ENCODE peak calls at places on chromosome X, in four cellular contexts. N, H, G and W are unnamed samples.

GRCh38 chrX:47497274-47497673 is 14.3 kb upstream of the ZNF41 start:
- DNase-seq in N (no peak), H (no peak), G (peak), W (no peak)

GRCh38 chrX:131827935-131828334 is 195.2 kb upstream of the STK26 start:
- DNase-seq in N (no peak), H (no peak), G (peak), W (no peak)

GRCh38 chrX:13005671-13006473 is 31.0 kb downstream of the TMSB4X start:
- DNase-seq in N (no peak), H (no peak), G (peak), W (no peak)

GRCh38 chrX:46165411-46165810 is 379.8 kb downstream of the ZNF674 start:
- DNase-seq in N (no peak), H (no peak), G (peak), W (peak)

GRCh38 chrX:71171110-71171801 is 26.6 kb downstream of the NLGN3 start:
- DNase-seq in N (no peak), H (peak), G (no peak), W (no peak)

GRCh38 chrX:10117301-10117700 is 39.5 kb upstream of the CLCN4 start:
- DNase-seq in N (no peak), H (no peak), G (no peak), W (no peak)

GRCh38 chrX:55026143-55026542 is 4.6 kb downstream of the ALAS2 start:
- DNase-seq in N (no peak), H (no peak), G (peak), W (no peak)

GRCh38 chrX:11040405-11040804 is 70.7 kb upstream of the HCCS start:
- DNase-seq in N (no peak), H (no peak), G (no peak), W (no peak)

GRCh38 chrX:2928583-2929434 is at the start of gene ARSD:
- DNase-seq in N (peak), H (peak), G (peak), W (peak)

GRCh38 chrX:151985955-151986354 is 11.5 kb upstream of the GABRE start:
- DNase-seq in N (no peak), H (no peak), G (peak), W (no peak)

GRCh38 chrX:112233164-112233563 is 150.6 kb upstream of the TRPC5 start:
- DNase-seq in N (no peak), H (no peak), G (no peak), W (no peak)

GRCh38 chrX:10615931-10616780 is 4.2 kb downstream of the MID1 start:
- DNase-seq in N (no peak), H (no peak), G (peak), W (no peak)

GRCh38 chrX:74423289-74423985 is 2.1 kb downstream of the SLC16A2 start:
- DNase-seq in N (no peak), H (no peak), G (peak), W (no peak)

GRCh38 chrX:73446831-73447230 is at the start of gene CDX4:
- DNase-seq in N (no peak), H (no peak), G (no peak), W (no peak)

GRCh38 chrX:44889824-44890223 is 16.8 kb downstream of the KDM6A start:
- DNase-seq in N (no peak), H (no peak), G (no peak), W (no peak)

GRCh38 chrX:48068096-48068887 is 3.1 kb downstream of the ZNF630 start:
- DNase-seq in N (no peak), H (no peak), G (no peak), W (no peak)

GRCh38 chrX:26262121-26262523 is 46.2 kb downstream of the MAGEB5 start:
- DNase-seq in N (no peak), H (no peak), G (no peak), W (peak)

GRCh38 chrX:102345916-102346315 is 93.9 kb downstream of the NXF2B start:
- DNase-seq in N (no peak), H (peak), G (peak), W (no peak)

GRCh38 chrX:54978448-54978847 is 15.5 kb downstream of the PFKFB1 start:
- DNase-seq in N (no peak), H (no peak), G (no peak), W (no peak)

GRCh38 chrX:104098151-104098808 is 14.0 kb upstream of the ZCCHC18 start:
- DNase-seq in N (no peak), H (no peak), G (peak), W (peak)

DNA sequence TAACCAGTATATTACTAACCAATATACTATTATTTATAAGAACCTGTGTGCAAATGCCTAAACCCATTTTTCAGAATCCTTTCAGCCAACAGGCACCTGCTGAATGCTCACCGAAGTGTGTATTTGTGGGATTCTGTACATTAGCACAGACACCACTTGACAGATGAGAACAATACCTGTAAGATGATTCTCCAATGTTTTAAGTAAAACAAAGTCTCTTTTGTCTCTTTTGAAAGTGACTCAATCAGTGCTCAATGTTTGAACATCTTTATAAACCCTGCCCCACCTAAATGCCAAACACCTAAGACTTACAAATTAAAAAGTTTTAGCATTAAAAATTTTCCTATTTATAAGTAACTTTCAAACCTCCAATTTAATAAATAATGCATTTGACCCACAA is 763 bp downstream of the ASB9 start:
- DNase-seq in N (no peak), H (no peak), G (no peak), W (no peak)
- H3K4me3 ChIP-seq in N (no peak), H (no peak), G (no peak), W (no peak)

GRCh38 chrX:150984164-150984824 is 1.2 kb downstream of the HMGB3 start:
- DNase-seq in N (peak), H (no peak), G (peak), W (no peak)

GRCh38 chrX:150982235-150982785 is 825 bp upstream of the HMGB3 start:
- DNase-seq in N (no peak), H (no peak), G (peak), W (no peak)

GRCh38 chrX:150980711-150981110 is 2.4 kb upstream of the HMGB3 start:
- DNase-seq in N (no peak), H (no peak), G (no peak), W (no peak)

GRCh38 chrX:150982786-150983525 is at the start of gene HMGB3:
- DNase-seq in N (peak), H (peak), G (peak), W (peak)

GRCh38 chrX:150983526-150984163 is 510 bp downstream of the HMGB3 start:
- DNase-seq in N (peak), H (no peak), G (peak), W (no peak)
- H3K4me3 ChIP-seq in N (peak), H (peak), G (peak), W (peak)

DNA sequence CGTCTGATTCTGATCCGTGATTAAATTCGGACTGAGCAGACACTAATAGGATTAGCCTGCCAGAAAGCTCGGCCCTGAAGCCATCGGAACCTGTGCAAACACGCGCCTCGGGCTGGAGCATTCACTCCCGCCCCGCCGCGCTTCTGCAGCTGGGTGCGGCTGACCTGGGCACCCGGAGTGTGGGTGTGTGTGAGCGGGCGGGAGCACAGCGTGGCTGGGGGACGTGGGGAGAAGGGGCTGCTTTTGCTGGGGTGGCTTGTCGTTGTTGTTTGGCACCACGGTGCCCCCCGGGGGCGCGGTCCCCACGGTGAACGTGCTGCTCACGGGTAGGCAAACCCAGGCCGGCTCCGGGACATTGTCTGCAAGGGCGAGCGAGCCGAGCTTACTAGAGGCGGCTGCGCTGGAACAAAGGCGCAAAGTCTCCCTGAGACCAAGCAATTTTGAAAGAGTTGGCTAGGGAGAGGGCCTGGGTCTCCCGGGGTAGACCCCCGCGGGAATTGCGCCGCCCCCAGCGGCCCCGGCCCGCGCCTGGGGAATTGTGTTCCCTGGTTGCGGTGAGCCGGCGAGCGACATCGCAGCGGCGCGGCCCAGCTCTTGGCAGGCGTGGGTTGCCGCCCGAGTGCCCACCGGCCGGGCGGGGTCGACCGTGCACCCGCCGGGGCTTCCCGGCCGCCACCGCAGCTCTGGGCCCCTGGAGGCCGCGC is 1.4 kb downstream of the MAMLD1 start:
- DNase-seq in N (peak), H (peak), G (peak), W (no peak)
- H3K4me3 ChIP-seq in N (peak), H (peak), G (peak), W (peak)

GRCh38 chrX:137052641-137053235 is 18.9 kb upstream of the GPR101 start:
- DNase-seq in N (peak), H (no peak), G (peak), W (no peak)

GRCh38 chrX:137051978-137052640 is 18.3 kb upstream of the GPR101 start:
- DNase-seq in N (peak), H (peak), G (peak), W (no peak)
- H3K4me3 ChIP-seq in N (peak), H (peak), G (peak), W (peak)

GRCh38 chrX:119760026-119760902 is 1.9 kb downstream of the SOWAHD start:
- DNase-seq in N (no peak), H (no peak), G (no peak), W (no peak)
- H3K4me3 ChIP-seq in N (peak), H (peak), G (no peak), W (no peak)

GRCh38 chrX:49185062-49185394 is 1.1 kb downstream of the PRICKLE3 start:
- DNase-seq in N (no peak), H (no peak), G (peak), W (no peak)
- H3K4me3 ChIP-seq in N (peak), H (peak), G (peak), W (peak)

DNA sequence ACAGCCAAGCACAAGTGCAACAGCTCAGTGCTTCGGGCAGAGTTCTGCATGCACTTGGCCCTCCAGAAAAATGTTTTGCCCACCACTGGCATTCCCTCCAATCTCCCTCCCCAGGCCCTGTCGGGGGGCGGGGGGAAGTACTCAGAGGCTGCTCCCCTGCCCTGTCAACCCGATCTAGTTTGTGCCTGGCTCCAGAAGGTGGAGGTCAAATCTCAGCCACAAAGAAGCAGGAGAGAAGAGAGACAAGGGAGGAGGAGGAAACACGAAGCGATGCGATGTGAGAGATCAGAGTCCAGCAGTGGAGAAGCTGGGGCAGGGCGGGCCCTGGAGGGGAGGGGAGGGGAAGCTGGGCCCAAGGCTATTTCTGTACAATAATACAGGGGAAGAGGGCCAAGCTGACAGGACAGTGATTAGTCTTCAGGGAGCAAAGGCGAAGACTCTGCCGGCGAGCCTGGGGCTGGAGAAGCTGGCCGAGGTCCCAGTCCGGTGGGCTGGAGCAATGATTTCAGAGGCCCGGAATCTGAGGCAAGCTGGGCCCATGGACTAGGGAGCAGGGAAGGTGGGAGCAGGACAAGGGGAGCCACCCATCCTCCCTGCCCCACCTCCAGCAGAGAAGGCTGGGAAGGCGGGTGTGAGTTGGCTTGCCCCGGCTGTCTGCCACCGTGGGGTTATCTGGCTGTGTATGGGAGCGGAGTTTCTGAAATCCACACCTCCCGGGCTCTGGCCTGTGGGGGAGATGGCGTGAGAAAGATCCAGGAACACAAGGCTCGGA is 167.1 kb downstream of the EFNB1 start:
- DNase-seq in N (peak), H (no peak), G (no peak), W (peak)
- H3K4me3 ChIP-seq in N (no peak), H (no peak), G (no peak), W (no peak)